ENCODE peak calls at places on chromosomes 12 and 14, in five cellular contexts. One of them, this sample, is unnamed.

GRCh38 chr12:57151741-57152407 is 4.5 kb upstream of the LRP1-AS start:
- DNase-seq in T-cell: no peak
- DNase-seq in G401: peak; percentile 97
- DNase-seq in H7: peak; percentile 76
- DNase-seq in cortex of kidney: no peak
- DNase-seq in this sample: no peak

GRCh38 chr14:68392393-68393085 is 400.3 kb downstream of the ZFP36L1 start:
- DNase-seq in T-cell: no peak
- DNase-seq in G401: no peak
- DNase-seq in cortex of kidney: no peak
- DNase-seq in H7: no peak
- DNase-seq in this sample: no peak

GRCh38 chr12:86826051-86826450 is 569.9 kb upstream of the MGAT4C start:
- DNase-seq in T-cell: no peak
- DNase-seq in cortex of kidney: no peak
- DNase-seq in G401: no peak
- DNase-seq in H7: no peak
- DNase-seq in this sample: no peak

GRCh38 chr14:99273724-99274345 is 1.8 kb upstream of the BCL11B start:
- DNase-seq in H7: peak; percentile 70
- DNase-seq in cortex of kidney: no peak
- DNase-seq in G401: no peak
- DNase-seq in T-cell: peak; percentile 28
- DNase-seq in this sample: no peak

GRCh38 chr14:73764881-73765280 is 50.7 kb upstream of the PNMA1 start:
- DNase-seq in cortex of kidney: no peak
- DNase-seq in H7: no peak
- DNase-seq in G401: no peak
- DNase-seq in T-cell: no peak
- DNase-seq in this sample: no peak

GRCh38 chr14:61530896-61531295 is 164.4 kb upstream of the HIF1A start:
- DNase-seq in T-cell: no peak
- DNase-seq in H7: no peak
- DNase-seq in cortex of kidney: no peak
- DNase-seq in G401: no peak
- DNase-seq in this sample: no peak

GRCh38 chr12:130686511-130686981 is 29.6 kb downstream of the RIMBP2 start:
- DNase-seq in cortex of kidney: no peak
- DNase-seq in T-cell: no peak
- DNase-seq in G401: peak; percentile 85
- DNase-seq in H7: peak; percentile 63
- DNase-seq in this sample: no peak

GRCh38 chr14:100193417-100194357 is 34.2 kb upstream of the DEGS2 start:
- DNase-seq in G401: peak; percentile 45
- DNase-seq in cortex of kidney: no peak
- DNase-seq in T-cell: no peak
- DNase-seq in H7: peak; percentile 63
- DNase-seq in this sample: no peak

GRCh38 chr14:23704890-23705289 is 68.7 kb downstream of the DHRS2 start:
- DNase-seq in H7: no peak
- DNase-seq in cortex of kidney: no peak
- DNase-seq in G401: no peak
- DNase-seq in T-cell: no peak
- DNase-seq in this sample: no peak

GRCh38 chr12:113098428-113099028 is 37.0 kb downstream of the RASAL1 start:
- DNase-seq in cortex of kidney: no peak
- DNase-seq in H7: peak; percentile 94
- DNase-seq in T-cell: peak; percentile 66
- DNase-seq in G401: peak; percentile 87
- DNase-seq in this sample: no peak

GRCh38 chr14:37566811-37567371 is 28.2 kb downstream of the FOXA1 start:
- DNase-seq in T-cell: no peak
- DNase-seq in H7: no peak
- DNase-seq in cortex of kidney: no peak
- DNase-seq in G401: no peak
- DNase-seq in this sample: no peak

GRCh38 chr12:19837543-19837942 is 398.3 kb downstream of the AEBP2 start:
- DNase-seq in H7: no peak
- DNase-seq in G401: no peak
- DNase-seq in cortex of kidney: no peak
- DNase-seq in T-cell: no peak
- DNase-seq in this sample: no peak

GRCh38 chr14:104871656-104872468 is 6.8 kb downstream of the CEP170B start:
- DNase-seq in G401: no peak
- DNase-seq in T-cell: no peak
- DNase-seq in cortex of kidney: no peak
- DNase-seq in H7: peak; percentile 51
- DNase-seq in this sample: no peak

GRCh38 chr12:116484807-116485206 is 74.4 kb upstream of the MAP1LC3B2 start:
- DNase-seq in T-cell: no peak
- DNase-seq in cortex of kidney: no peak
- DNase-seq in H7: no peak
- DNase-seq in G401: no peak
- DNase-seq in this sample: no peak

GRCh38 chr12:66241061-66242043 is 52.3 kb downstream of the IRAK3 start:
- DNase-seq in H7: no peak
- DNase-seq in G401: no peak
- DNase-seq in cortex of kidney: no peak
- DNase-seq in T-cell: no peak
- DNase-seq in this sample: no peak

GRCh38 chr14:31954991-31955390 is 122.1 kb upstream of the ARHGAP5 start:
- DNase-seq in H7: no peak
- DNase-seq in T-cell: no peak
- DNase-seq in cortex of kidney: no peak
- DNase-seq in G401: no peak
- DNase-seq in this sample: no peak

GRCh38 chr12:6607751-6608591 is 792 bp upstream of the CHD4 start:
- DNase-seq in T-cell: peak; percentile 37
- DNase-seq in G401: peak; percentile 93
- DNase-seq in H7: peak; percentile 66
- DNase-seq in cortex of kidney: no peak
- DNase-seq in this sample: no peak

GRCh38 chr12:50933459-50934124 is 18.8 kb upstream of the HIGD1C start:
- DNase-seq in H7: no peak
- DNase-seq in cortex of kidney: no peak
- DNase-seq in G401: peak; percentile 9
- DNase-seq in T-cell: no peak
- DNase-seq in this sample: no peak

GRCh38 chr12:57896139-57896436 is 45.3 kb upstream of the ATP23 start:
- DNase-seq in cortex of kidney: no peak
- DNase-seq in T-cell: no peak
- DNase-seq in H7: no peak
- DNase-seq in G401: no peak
- DNase-seq in this sample: no peak

GRCh38 chr12:84912191-84913142 is at the start of gene SLC6A15:
- DNase-seq in T-cell: no peak
- DNase-seq in cortex of kidney: no peak
- DNase-seq in G401: peak; percentile 95
- DNase-seq in H7: peak; percentile 81
- DNase-seq in this sample: no peak

GRCh38 chr14:70809238-70810214 is at the start of gene MAP3K9:
- DNase-seq in T-cell: peak; percentile 85
- DNase-seq in cortex of kidney: peak; percentile 18
- DNase-seq in G401: peak; percentile 99
- DNase-seq in H7: peak; percentile 99
- DNase-seq in this sample: no peak

GRCh38 chr12:20455001-20455706 is 86.8 kb downstream of the PDE3A start:
- DNase-seq in H7: no peak
- DNase-seq in T-cell: no peak
- DNase-seq in cortex of kidney: no peak
- DNase-seq in G401: peak; percentile 52
- DNase-seq in this sample: no peak

GRCh38 chr12:12995088-12995487 is 5.0 kb downstream of the HEBP1 start:
- DNase-seq in G401: no peak
- DNase-seq in cortex of kidney: no peak
- DNase-seq in H7: no peak
- DNase-seq in T-cell: no peak
- DNase-seq in this sample: no peak

GRCh38 chr14:91374897-91375747 is 42.5 kb downstream of the CCDC88C start:
- DNase-seq in G401: peak; percentile 68
- DNase-seq in cortex of kidney: no peak
- DNase-seq in T-cell: no peak
- DNase-seq in H7: peak; percentile 75
- DNase-seq in this sample: no peak

GRCh38 chr12:77064891-77065360 is 443 bp downstream of the E2F7 start:
- DNase-seq in G401: no peak
- DNase-seq in H7: no peak
- DNase-seq in T-cell: no peak
- DNase-seq in cortex of kidney: no peak
- DNase-seq in this sample: no peak